ENCODE peak calls at places on chromosome 4, in four cellular contexts. V is mesothelial cell of epicardium, J is iPS DF 19.7, O is EL. P is an unnamed sample.

GRCh38 chr4:27318740-27319139 is 458.1 kb downstream of the STIM2 start:
- DNase-seq in V (no peak), J (peak; percentile 61), O (peak; percentile 63), P (peak; percentile 18)

GRCh38 chr4:41256740-41257256 is at the start of gene UCHL1:
- DNase-seq in V (peak; percentile 63), J (peak; percentile 83), O (peak; percentile 89), P (peak; percentile 79)

GRCh38 chr4:134057356-134057755 is 144.2 kb downstream of the PABPC4L start:
- DNase-seq in V (no peak), J (no peak), O (no peak), P (no peak)

GRCh38 chr4:5592272-5592671 is 116.1 kb downstream of the EVC2 start:
- DNase-seq in V (no peak), J (no peak), O (no peak), P (no peak)

GRCh38 chr4:94856030-94856429 is 98.3 kb downstream of the BMPR1B start:
- DNase-seq in V (no peak), J (no peak), O (no peak), P (no peak)

GRCh38 chr4:38529189-38530115 is 134.5 kb upstream of the KLF3 start:
- DNase-seq in V (no peak), J (no peak), O (no peak), P (no peak)

GRCh38 chr4:78396613-78397291 is 154.8 kb upstream of the ANXA3 start:
- DNase-seq in V (no peak), J (no peak), O (no peak), P (no peak)

GRCh38 chr4:168361365-168362024 is 42.9 kb upstream of the DDX60 start:
- DNase-seq in V (no peak), J (no peak), O (no peak), P (no peak)

GRCh38 chr4:108072300-108072699 is 82.6 kb downstream of the HADH start:
- DNase-seq in V (no peak), J (no peak), O (no peak), P (no peak)

GRCh38 chr4:123305746-123306145 is 90.8 kb upstream of the SPRY1 start:
- DNase-seq in V (no peak), J (no peak), O (no peak), P (no peak)

GRCh38 chr4:31084806-31085416 is 364.7 kb downstream of the PCDH7 start:
- DNase-seq in V (no peak), J (no peak), O (no peak), P (no peak)